ENCODE peak calls at places on chromosomes 11 and 22, in seven cellular contexts. G is HS-5; O is activated naive CD8-positive, alpha-beta T cell treated with anti-CD3 and anti-CD28 coated beads, Interleukin-2, amount 50 U/mL, for 16 hours; D is cardiac fibroblast; H is AG20443; X is left cardiac atrium; F is activated CD4-positive, alpha-beta T cell treated with anti-CD3 and anti-CD28 coated beads for 36 hours. Y is an unnamed sample.
A peak's percentile ranks its signal among the peaks of the same experiment; 100 is the strongest.

GRCh38 chr11:92867913-92868619 is 101.4 kb upstream of the MTNR1B start:
- DNase-seq in G (no peak), H (no peak), F (no peak), D (no peak), O (no peak), X (no peak), Y (no peak)

GRCh38 chr22:48751539-48752437 is 1075.9 kb downstream of the BRD1 start:
- DNase-seq in G (no peak), O (no peak), H (no peak), F (no peak), D (no peak), X (no peak), Y (no peak)

GRCh38 chr11:20611892-20612291 is 12.5 kb downstream of the SLC6A5 start:
- DNase-seq in H (no peak), O (no peak), D (peak; percentile 76), F (no peak), G (no peak), X (no peak), Y (no peak)

GRCh38 chr11:9330387-9331384 is 16.3 kb upstream of the TMEM41B start:
- DNase-seq in X (no peak), D (peak; percentile 40), G (peak; percentile 98), O (no peak), H (peak; percentile 69), F (no peak), Y (no peak)

GRCh38 chr22:37258810-37259472 is 14.9 kb upstream of the RAC2 start:
- DNase-seq in D (no peak), H (no peak), G (no peak), O (no peak), X (no peak), F (no peak), Y (no peak)

GRCh38 chr11:995752-996420 is 40.6 kb downstream of the MUC6 start:
- DNase-seq in O (no peak), H (no peak), D (no peak), G (no peak), F (peak; percentile 24), X (no peak), Y (no peak)

GRCh38 chr11:3645552-3645951 is 624 bp downstream of the ART1 start:
- DNase-seq in G (no peak), O (no peak), H (no peak), F (no peak), D (no peak), X (no peak), Y (no peak)

GRCh38 chr11:63729326-63729725 is 39.2 kb downstream of the ZFTA start:
- DNase-seq in D (no peak), G (no peak), F (no peak), X (no peak), H (no peak), O (no peak), Y (no peak)

GRCh38 chr22:40116496-40117200 is 61.1 kb upstream of the TNRC6B start:
- DNase-seq in O (no peak), G (no peak), D (no peak), X (no peak), H (no peak), F (peak; percentile 56), Y (no peak)

GRCh38 chr11:83119216-83119615 is 37.7 kb upstream of the PCF11 start:
- DNase-seq in G (no peak), O (no peak), X (no peak), D (no peak), F (no peak), H (no peak), Y (no peak)

GRCh38 chr22:25148149-25148691 is 51.4 kb upstream of the CRYBB3 start:
- DNase-seq in H (no peak), D (no peak), F (no peak), O (no peak), X (peak; percentile 42), G (no peak), Y (no peak)

GRCh38 chr22:22090650-22091399 is 108.2 kb upstream of the TOP3B start:
- DNase-seq in X (no peak), F (no peak), H (no peak), O (no peak), D (no peak), G (no peak), Y (no peak)

GRCh38 chr11:1553808-1554594 is 18.1 kb downstream of the DUSP8 start:
- DNase-seq in X (no peak), O (no peak), D (no peak), G (no peak), F (no peak), H (no peak), Y (no peak)

GRCh38 chr11:47714554-47715081 is 551 bp downstream of the AGBL2 start:
- DNase-seq in F (peak; percentile 36), D (peak; percentile 28), G (no peak), H (peak; percentile 52), X (no peak), O (no peak), Y (peak; percentile 3)

GRCh38 chr22:47030143-47030641 is 267.7 kb downstream of the TBC1D22A start:
- DNase-seq in H (peak; percentile 60), O (no peak), G (no peak), X (no peak), F (no peak), D (peak; percentile 30), Y (no peak)

GRCh38 chr11:44811841-44812448 is 85.2 kb downstream of the TSPAN18 start:
- DNase-seq in H (no peak), G (no peak), D (no peak), O (no peak), F (no peak), X (no peak), Y (no peak)

GRCh38 chr11:10388574-10388973 is 66.5 kb upstream of the AMPD3 start:
- DNase-seq in G (no peak), D (no peak), X (peak; percentile 39), F (no peak), O (no peak), H (no peak), Y (no peak)

GRCh38 chr11:110971110-110971509 is 258.9 kb upstream of the ARHGAP20 start:
- DNase-seq in O (no peak), H (peak; percentile 67), G (no peak), X (no peak), F (no peak), D (peak; percentile 66), Y (no peak)